ENCODE peak calls at places on chromosomes 3 and 15, in four cellular contexts. J is endothelial cell; Q is stimulated activated CD8-positive, alpha-beta memory T cell treated with anti-CD3 and anti-CD28 coated beads, Interleukin-4, amount 100 ng/mL, for 24 hours; K is ecto neural progenitor cell. H is an unnamed sample.

GRCh38 chr3:46935168-46935858 is 41.2 kb downstream of the CCDC12 start:
- DNase-seq in K (no peak), J (peak), Q (no peak), H (peak)

GRCh38 chr15:74800559-74801094 is 12.0 kb upstream of the LMAN1L start:
- DNase-seq in J (no peak), K (no peak), Q (no peak), H (no peak)

GRCh38 chr15:78567541-78567940 is 2.2 kb downstream of the CHRNA5 start:
- DNase-seq in K (no peak), J (no peak), Q (no peak), H (no peak)

GRCh38 chr15:98428253-98428989 is 219.9 kb upstream of the IGF1R start:
- DNase-seq in J (peak), K (peak), Q (peak), H (peak)

GRCh38 chr3:159005148-159005547 is 203.3 kb downstream of the MFSD1 start:
- DNase-seq in K (no peak), J (no peak), Q (no peak), H (no peak)

GRCh38 chr15:44676676-44677075 is 13.2 kb upstream of the SPG11 start:
- DNase-seq in K (no peak), J (no peak), Q (no peak), H (no peak)

GRCh38 chr15:39132071-39132470 is 448.8 kb upstream of the THBS1 start:
- DNase-seq in Q (no peak), J (no peak), K (no peak), H (no peak)

GRCh38 chr3:141401584-141402475 is 33.5 kb downstream of the ZBTB38 start:
- DNase-seq in J (peak), K (peak), Q (peak), H (peak)

GRCh38 chr15:75942464-75942863 is 38.8 kb downstream of the FBXO22 start:
- DNase-seq in Q (no peak), K (no peak), J (no peak), H (no peak)

GRCh38 chr3:55461896-55462295 is 25.2 kb downstream of the WNT5A start:
- DNase-seq in J (no peak), Q (no peak), K (no peak), H (no peak)

GRCh38 chr3:43670635-43671522 is 19.9 kb upstream of the ABHD5 start:
- DNase-seq in Q (no peak), K (no peak), J (no peak), H (no peak)

GRCh38 chr3:106827515-106828213 is 549.6 kb upstream of the CCDC54 start:
- DNase-seq in Q (no peak), J (no peak), K (no peak), H (no peak)

GRCh38 chr3:62688050-62688449 is 187.2 kb downstream of the CADPS start:
- DNase-seq in J (no peak), K (no peak), Q (no peak), H (no peak)

GRCh38 chr3:52056521-52056967 is at the start of gene DUSP7:
- DNase-seq in K (peak), J (peak), Q (peak), H (peak)